ENCODE peak calls at places on chromosomes 16 and 17, in five cellular contexts. Y, J, Q, D and K are unnamed samples.

GRCh38 chr16:1377406-1378010 is 25.8 kb downstream of the GNPTG start:
- DNase-seq in D (no peak), Q (no peak), Y (no peak), J (no peak), K (no peak)

GRCh38 chr16:4580245-4580644 is 24.1 kb downstream of the C16orf96 start:
- DNase-seq in D (no peak), Q (no peak), J (no peak), Y (no peak), K (no peak)

GRCh38 chr16:67923414-67924127 is 8.1 kb downstream of the CTRL start:
- DNase-seq in D (no peak), Q (no peak), J (no peak), Y (no peak), K (no peak)

GRCh38 chr16:12290165-12290564 is 313.6 kb downstream of the SNX29 start:
- DNase-seq in J (no peak), Y (no peak), Q (no peak), D (no peak), K (no peak)

GRCh38 chr17:1634841-1635650 is 6.4 kb upstream of the SLC43A2 start:
- DNase-seq in Q (no peak), J (no peak), Y (no peak), D (no peak), K (no peak)

GRCh38 chr16:47519996-47520679 is 59.0 kb downstream of the PHKB start:
- DNase-seq in Y (no peak), D (no peak), Q (no peak), J (no peak), K (no peak)

GRCh38 chr17:60630352-60630751 is 30.4 kb downstream of the PPM1D start:
- DNase-seq in D (no peak), Q (no peak), J (no peak), Y (no peak), K (no peak)

GRCh38 chr17:61294777-61295176 is 104.9 kb upstream of the TBX2 start:
- DNase-seq in D (peak), J (no peak), Y (no peak), Q (peak), K (no peak)

GRCh38 chr17:72452286-72453173 is 331.7 kb downstream of the SOX9 start:
- DNase-seq in Y (no peak), Q (no peak), J (no peak), D (no peak), K (no peak)

GRCh38 chr17:38528101-38528500 is 77.7 kb downstream of the SRCIN1 start:
- DNase-seq in J (no peak), D (no peak), Y (no peak), Q (no peak), K (no peak)

GRCh38 chr16:80751167-80751566 is 53.2 kb downstream of the CDYL2 start:
- DNase-seq in Y (no peak), J (no peak), Q (no peak), D (no peak), K (no peak)

GRCh38 chr16:87780385-87780989 is 14.7 kb upstream of the KLHDC4 start:
- DNase-seq in J (peak), Q (peak), D (peak), Y (peak), K (peak)

GRCh38 chr17:43832168-43832975 is 574 bp downstream of the MPP3 start:
- DNase-seq in Y (no peak), J (peak), D (no peak), Q (peak), K (no peak)

GRCh38 chr16:28038401-28038800 is 25.1 kb downstream of the GSG1L start:
- DNase-seq in J (no peak), D (no peak), Y (no peak), Q (no peak), K (no peak)

GRCh38 chr16:2952679-2953078 is 11.4 kb upstream of the KREMEN2 start:
- DNase-seq in Q (no peak), J (no peak), Y (no peak), D (no peak), K (peak)

GRCh38 chr17:1122681-1123396 is 56.9 kb downstream of the ABR start:
- DNase-seq in Y (peak), Q (peak), J (peak), D (peak), K (peak)

GRCh38 chr17:51046527-51047384 is 73.9 kb downstream of the SPAG9 start:
- DNase-seq in D (no peak), J (no peak), Y (no peak), Q (peak), K (no peak)

GRCh38 chr17:56499799-56500388 is 93.6 kb upstream of the NOG start:
- DNase-seq in D (peak), J (peak), Y (no peak), Q (no peak), K (peak)

GRCh38 chr17:20944014-20944905 is 98.6 kb downstream of the USP22 start:
- DNase-seq in J (peak), Y (no peak), Q (no peak), D (peak), K (peak)

GRCh38 chr17:10026786-10027046 is 121.6 kb upstream of the RCVRN start:
- DNase-seq in Q (no peak), J (no peak), D (no peak), Y (no peak), K (no peak)

GRCh38 chr17:28969706-28970393 is 18.5 kb upstream of the PHF12 start:
- DNase-seq in Y (no peak), J (no peak), D (no peak), Q (no peak), K (no peak)